ENCODE peak calls at places on chromosomes 16 and 17, in four cellular contexts. V is GM12878, F is HepG2, H is K562. T is an unnamed sample.

GRCh38 chr16:3673676-3674377 is 19.3 kb downstream of the DNASE1 start:
- DNase-seq in V (no peak), F (no peak), H (no peak), T (no peak)

GRCh38 chr17:18041776-18042175 is 2.6 kb downstream of the GID4 start:
- DNase-seq in H (no peak), V (no peak), F (no peak), T (no peak)

GRCh38 chr16:11556214-11556819 is 30.4 kb downstream of the LITAF start:
- DNase-seq in H (no peak), F (no peak), V (no peak), T (no peak)

GRCh38 chr17:50538549-50539410 is 6.2 kb downstream of the EPN3 start:
- DNase-seq in H (no peak), F (peak; percentile 76), V (no peak), T (no peak)

GRCh38 chr17:11330871-11331270 is 89.9 kb downstream of the SHISA6 start:
- DNase-seq in H (no peak), V (no peak), F (no peak), T (peak; percentile 62)

GRCh38 chr17:77319211-77320031 is 178.7 kb downstream of the SEC14L1 start:
- DNase-seq in H (peak; percentile 89), V (no peak), F (no peak), T (no peak)

GRCh38 chr17:77644181-77644972 is 314.1 kb upstream of the TNRC6C start:
- DNase-seq in H (no peak), V (no peak), F (no peak), T (no peak)

GRCh38 chr17:6244253-6244652 is 174.1 kb downstream of the WSCD1 start:
- DNase-seq in V (no peak), F (no peak), H (no peak), T (no peak)

GRCh38 chr16:56977823-56978430 is 11.4 kb upstream of the NLRC5 start:
- DNase-seq in V (no peak), H (no peak), F (no peak), T (no peak)

GRCh38 chr17:52181842-52182241 is 23.3 kb upstream of the CA10 start:
- DNase-seq in V (no peak), H (no peak), F (no peak), T (no peak)

GRCh38 chr16:1078579-1079021 is 6.1 kb downstream of the SSTR5 start:
- DNase-seq in V (no peak), H (no peak), F (peak; percentile 91), T (no peak)

GRCh38 chr16:69906838-69907301 is 44.3 kb upstream of the CLEC18A start:
- DNase-seq in V (no peak), H (no peak), F (no peak), T (no peak)

GRCh38 chr16:88196471-88197400 is 186.0 kb upstream of the ZNF469 start:
- DNase-seq in F (no peak), H (no peak), V (no peak), T (no peak)

GRCh38 chr17:49746791-49747490 is 17.0 kb downstream of the FAM117A start:
- DNase-seq in F (no peak), H (no peak), V (peak; percentile 79), T (no peak)

GRCh38 chr16:1459967-1460366 is 14.9 kb downstream of the CLCN7 start:
- DNase-seq in F (no peak), V (no peak), H (no peak), T (peak; percentile 19)

DNA sequence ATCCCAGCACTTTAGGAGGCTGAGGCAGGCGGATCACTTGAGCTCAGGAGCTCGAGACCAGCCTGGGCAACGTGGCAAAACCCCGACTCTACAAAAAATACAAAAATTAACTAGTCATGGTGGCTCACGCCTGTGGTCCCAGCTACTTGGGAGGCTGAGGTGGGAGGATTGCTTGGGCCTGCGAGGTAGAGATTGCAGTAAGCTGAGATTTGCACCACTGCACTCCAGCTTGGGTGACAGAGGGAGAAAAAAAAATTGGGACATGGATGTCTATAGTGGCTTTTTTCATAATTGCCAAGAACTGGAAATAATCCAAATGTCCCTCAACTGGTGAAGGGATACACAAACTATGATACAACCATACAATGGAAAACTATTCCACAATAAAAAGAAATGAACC is 28.6 kb downstream of the OSBPL7 start:
- DNase-seq in V (no peak), H (no peak), F (no peak), T (no peak)
- TF ChIP-seq SRF in V (no peak), H (no peak), F (no peak), T (no peak)

GRCh38 chr16:54290203-54291106 is 3.9 kb upstream of the IRX3 start:
- DNase-seq in H (no peak), V (no peak), F (no peak), T (peak; percentile 64)

GRCh38 chr16:54291107-54291980 is 4.8 kb upstream of the IRX3 start:
- DNase-seq in V (no peak), H (no peak), F (no peak), T (no peak)

GRCh38 chr16:54287758-54288591 is 1.4 kb upstream of the IRX3 start:
- DNase-seq in V (no peak), F (no peak), H (no peak), T (no peak)

GRCh38 chr16:54288592-54289241 is 2.1 kb upstream of the IRX3 start:
- DNase-seq in V (no peak), F (no peak), H (no peak), T (no peak)

DNA sequence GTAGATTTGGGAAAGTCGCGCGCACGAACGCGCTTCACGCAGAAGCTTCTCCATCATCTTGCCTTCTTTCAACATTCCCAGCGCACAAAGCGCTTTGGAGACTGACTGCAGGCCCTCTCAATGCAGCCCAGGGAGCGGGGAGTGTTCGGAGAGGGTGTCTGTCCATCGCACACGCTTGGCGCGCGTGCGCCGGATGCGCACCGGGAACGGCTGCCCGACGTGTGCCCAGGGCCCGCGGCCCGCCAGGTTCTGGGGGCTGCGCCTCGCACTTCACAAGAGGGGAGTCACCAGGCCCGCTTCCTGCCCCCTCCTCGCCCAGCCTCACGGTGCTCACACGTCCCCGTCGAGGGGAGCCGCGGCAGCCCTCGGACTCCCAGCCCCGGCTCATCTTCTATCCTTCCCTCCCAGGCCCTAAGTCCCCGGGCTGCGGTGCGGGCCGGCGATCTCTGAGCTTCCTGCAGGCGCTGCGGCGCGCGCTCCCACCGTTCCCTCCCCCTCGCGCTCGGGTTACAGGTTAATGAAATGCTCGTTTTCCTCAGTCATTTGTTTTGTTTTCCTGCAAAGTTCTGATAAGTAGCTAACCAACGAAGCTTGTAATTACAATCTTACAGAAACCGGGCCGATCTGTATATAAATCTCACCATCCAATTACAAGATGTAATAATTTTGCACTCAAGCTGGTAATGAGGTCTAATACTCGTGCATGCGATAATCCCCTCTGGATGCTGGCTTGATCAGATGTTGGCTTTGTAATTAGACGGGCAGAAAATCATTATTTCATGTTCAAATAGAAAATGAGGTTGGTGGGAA is 2.9 kb upstream of the IRX3 start:
- DNase-seq in V (no peak), H (no peak), F (no peak), T (peak; percentile 76)
- TF ChIP-seq EZH2 in V (no peak), H (no peak), F (no peak), T (peak; percentile 74)

GRCh38 chr16:46971271-46971670 is 2.2 kb downstream of the DNAJA2 start:
- DNase-seq in V (no peak), F (no peak), H (no peak), T (no peak)

GRCh38 chr16:46972429-46972970 is 974 bp downstream of the DNAJA2 start:
- DNase-seq in V (no peak), F (peak; percentile 33), H (no peak), T (no peak)

GRCh38 chr16:46973457-46974324 is at the start of gene DNAJA2:
- DNase-seq in V (peak; percentile 54), F (peak; percentile 85), H (peak; percentile 92), T (peak; percentile 65)

GRCh38 chr16:46974352-46974751 is 878 bp upstream of the DNAJA2 start:
- DNase-seq in H (peak; percentile 35), V (peak; percentile 35), F (peak; percentile 54), T (no peak)

GRCh38 chr16:46972971-46973456 is 460 bp downstream of the DNAJA2 start:
- DNase-seq in V (no peak), F (peak; percentile 36), H (peak; percentile 63), T (no peak)
- TF ChIP-seq GABPA in V (no peak), F (no peak), H (no peak), T (no peak)

GRCh38 chr16:51710186-51710585 is 559.1 kb upstream of the SALL1 start:
- DNase-seq in H (no peak), V (no peak), F (no peak), T (no peak)

GRCh38 chr16:51710930-51711563 is 560.0 kb upstream of the SALL1 start:
- DNase-seq in H (no peak), F (no peak), V (no peak), T (no peak)

GRCh38 chr16:51716195-51716594 is 565.1 kb upstream of the SALL1 start:
- DNase-seq in F (no peak), H (no peak), V (no peak), T (no peak)

GRCh38 chr16:51708861-51709260 is 557.8 kb upstream of the SALL1 start:
- DNase-seq in F (no peak), V (no peak), H (no peak), T (no peak)

GRCh38 chr16:51713502-51713901 is 562.4 kb upstream of the SALL1 start:
- DNase-seq in F (no peak), H (no peak), V (no peak), T (no peak)
- TF ChIP-seq SRF in F (no peak), H (no peak), V (no peak), T (no peak)

GRCh38 chr16:46621006-46621629 is at the start of gene SHCBP1:
- DNase-seq in V (peak; percentile 52), F (peak; percentile 87), H (peak; percentile 74), T (peak; percentile 90)
- TF ChIP-seq EZH2 in V (no peak), F (no peak), H (no peak), T (no peak)

GRCh38 chr16:22109258-22109898 is 17.0 kb downstream of the VWA3A start:
- DNase-seq in H (no peak), F (no peak), V (no peak), T (no peak)
- TF ChIP-seq GABPA in H (no peak), F (no peak), V (no peak), T (no peak)

T was measured in H1.